ENCODE peak calls at places on chromosomes 1 and 21, in five cellular contexts. P, T, B, Z and A are unnamed samples.

GRCh38 chr1:47710075-47711071 is 272.5 kb downstream of the FOXD2 start:
- DNase-seq in P (peak; percentile 85), T (peak; percentile 74), B (peak; percentile 62), Z (peak; percentile 62), A (peak; percentile 42)

GRCh38 chr1:247857069-247857985 is at the start of gene TRIM58:
- DNase-seq in P (no peak), T (no peak), B (no peak), Z (no peak), A (no peak)

GRCh38 chr1:20366766-20367602 is 76.3 kb downstream of the VWA5B1 start:
- DNase-seq in P (no peak), T (peak; percentile 27), B (no peak), Z (no peak), A (peak; percentile 60)

GRCh38 chr1:223301346-223301745 is 62.6 kb downstream of the SUSD4 start:
- DNase-seq in P (no peak), T (no peak), B (no peak), Z (no peak), A (no peak)

GRCh38 chr1:246860401-246860800 is 71.3 kb downstream of the AHCTF1 start:
- DNase-seq in P (no peak), T (no peak), B (no peak), Z (no peak), A (peak; percentile 25)

GRCh38 chr1:8540266-8540926 is 222.5 kb downstream of the SLC45A1 start:
- DNase-seq in P (no peak), T (no peak), B (no peak), Z (no peak), A (peak; percentile 90)

GRCh38 chr1:170698301-170698700 is 34.4 kb downstream of the PRRX1 start:
- DNase-seq in P (no peak), T (no peak), B (no peak), Z (no peak), A (no peak)

GRCh38 chr1:8211620-8212442 is 106.1 kb upstream of the SLC45A1 start:
- DNase-seq in P (peak; percentile 43), T (no peak), B (no peak), Z (peak; percentile 82), A (peak; percentile 97)

GRCh38 chr1:117656202-117656641 is 50.4 kb downstream of the TENT5C start:
- DNase-seq in P (no peak), T (no peak), B (no peak), Z (peak; percentile 40), A (no peak)

GRCh38 chr1:26882696-26883095 is 7.4 kb downstream of the GPN2 start:
- DNase-seq in P (no peak), T (no peak), B (no peak), Z (no peak), A (no peak)

GRCh38 chr1:1291023-1291528 is 10.8 kb downstream of the SCNN1D start:
- DNase-seq in P (no peak), T (no peak), B (no peak), Z (no peak), A (no peak)

GRCh38 chr1:65425697-65426096 is 5.2 kb downstream of the LEPR start:
- DNase-seq in P (no peak), T (no peak), B (no peak), Z (no peak), A (peak; percentile 89)

GRCh38 chr1:11797525-11798216 is 8.1 kb downstream of the MTHFR start:
- DNase-seq in P (peak; percentile 53), T (peak; percentile 77), B (no peak), Z (no peak), A (peak; percentile 54)

GRCh38 chr1:208105756-208106155 is 138.4 kb downstream of the PLXNA2 start:
- DNase-seq in P (no peak), T (no peak), B (peak; percentile 88), Z (no peak), A (no peak)

DNA sequence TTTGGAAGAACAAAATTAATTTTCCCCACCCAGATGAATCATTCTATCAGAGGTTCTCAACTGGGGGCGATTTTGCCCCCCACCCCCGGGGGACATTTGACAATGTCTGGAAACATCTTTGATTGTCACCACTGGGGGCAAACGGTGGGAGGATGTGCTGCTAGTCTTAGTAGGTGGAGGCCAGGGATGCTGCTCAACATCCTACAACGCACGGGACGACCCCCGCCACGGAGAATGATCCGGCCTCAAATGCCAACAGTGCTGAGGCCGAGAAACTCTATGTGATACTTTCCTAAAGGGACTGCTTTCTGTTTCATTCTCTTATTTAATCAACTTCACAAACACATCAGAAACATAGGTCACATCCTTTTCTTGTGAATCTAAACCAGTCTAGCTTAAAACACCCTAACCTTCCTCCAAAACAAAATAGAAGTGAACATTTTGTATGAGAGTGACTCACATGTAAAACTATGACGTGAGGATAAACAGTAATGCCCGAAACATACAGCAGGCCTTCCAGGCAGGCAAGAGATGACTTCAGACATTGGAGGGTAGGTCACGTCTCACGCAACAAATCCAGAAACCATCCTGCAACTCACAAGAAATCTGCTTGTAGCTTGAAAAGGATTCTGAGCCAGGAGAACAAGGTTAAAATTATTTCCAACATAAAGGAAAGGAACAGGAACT is 37.2 kb upstream of the ETS2 start:
- DNase-seq in P (no peak), T (no peak), B (no peak), Z (no peak), A (peak; percentile 95)
- H3K4me3 ChIP-seq in P (no peak overlapping the region), T (no peak overlapping the region), B (no peak overlapping the region), Z (no peak overlapping the region), A (no peak overlapping the region)

GRCh38 chr1:44100183-44100582 is 18.4 kb upstream of the KLF17 start:
- DNase-seq in P (no peak), T (no peak), B (no peak), Z (no peak), A (no peak)

GRCh38 chr1:44101356-44101755 is 17.3 kb upstream of the KLF17 start:
- DNase-seq in P (no peak), T (no peak), B (no peak), Z (no peak), A (peak; percentile 59)

GRCh38 chr1:44108241-44108640 is 10.4 kb upstream of the KLF17 start:
- DNase-seq in P (no peak), T (no peak), B (no peak), Z (no peak), A (peak; percentile 83)

GRCh38 chr1:44105810-44106209 is 12.8 kb upstream of the KLF17 start:
- DNase-seq in P (no peak), T (no peak), B (no peak), Z (no peak), A (no peak)

GRCh38 chr1:44103270-44104131 is 15.1 kb upstream of the KLF17 start:
- DNase-seq in P (no peak), T (no peak), B (no peak), Z (peak; percentile 35), A (peak; percentile 16)
- TF ChIP-seq CTCF in P (no peak), T (no peak), B (no peak), Z (no peak), A (peak; percentile 24)

GRCh38 chr1:111062081-111062480 is 77.8 kb downstream of the DRAM2 start:
- DNase-seq in P (no peak), T (no peak), B (no peak), Z (no peak), A (no peak)
- H3K4me3 ChIP-seq in P (no peak overlapping the region), T (no peak overlapping the region), B (no peak overlapping the region), Z (no peak overlapping the region), A (no peak overlapping the region)

GRCh38 chr1:186682721-186683120 is 2.5 kb upstream of the PTGS2 start:
- DNase-seq in P (no peak), T (no peak), B (no peak), Z (no peak), A (peak; percentile 64)
- TF ChIP-seq CTCF in P (no peak), T (peak; percentile 14), B (peak; percentile 28), Z (no peak), A (peak; percentile 58)